ENCODE peak calls at places on chromosomes 5 and 9, in four cellular contexts. I, K, Z and Q are unnamed samples. For H3K4me1, the result is how much of the 10 kb centered on the place peaks cover.

GRCh38 chr5:61678966-61679365 is 346.9 kb downstream of the ZSWIM6 start:
- DNase-seq in Z (no peak), I (no peak), K (no peak), Q (no peak)

GRCh38 chr9:72354704-72355103 is 10.3 kb downstream of the ZFAND5 start:
- DNase-seq in I (no peak), K (no peak), Z (no peak), Q (no peak)

GRCh38 chr9:63817622-63818518 is 1467.1 kb downstream of the FOXD4L5 start:
- DNase-seq in K (peak), I (peak), Z (peak), Q (no peak)

GRCh38 chr9:84238652-84239051 is 101.9 kb downstream of the SLC28A3 start:
- DNase-seq in Z (no peak), K (no peak), I (peak), Q (no peak)

GRCh38 chr5:43065384-43066230 is 25.5 kb upstream of the ANXA2R start:
- DNase-seq in I (peak), Z (peak), K (peak), Q (no peak)

GRCh38 chr5:64201986-64202385 is 36.3 kb downstream of the RNF180 start:
- DNase-seq in I (no peak), Z (no peak), K (no peak), Q (no peak)

GRCh38 chr9:112380102-112380581 is at the start of gene HSDL2:
- DNase-seq in I (peak), K (no peak), Z (no peak), Q (no peak)

GRCh38 chr5:100430268-100430900 is 104.8 kb upstream of the FAM174A start:
- DNase-seq in I (peak), Z (no peak), K (peak), Q (no peak)

GRCh38 chr9:30584559-30584958 is 1799.9 kb upstream of the ACO1 start:
- DNase-seq in K (no peak), Z (no peak), I (no peak), Q (no peak)

GRCh38 chr9:8364021-8364782 is 564.6 kb upstream of the DMAC1 start:
- DNase-seq in K (no peak), I (no peak), Z (no peak), Q (no peak)

GRCh38 chr9:95785209-95785608 is 90.3 kb upstream of the ERCC6L2 start:
- DNase-seq in I (peak), K (no peak), Z (no peak), Q (no peak)

GRCh38 chr9:117494401-117495130 is 79.7 kb upstream of the ASTN2 start:
- DNase-seq in I (no peak), K (no peak), Z (no peak), Q (no peak)

GRCh38 chr5:13553896-13554295 is 390.6 kb downstream of the DNAH5 start:
- DNase-seq in I (no peak), Z (peak), K (no peak), Q (no peak)

GRCh38 chr5:32462618-32463017 is 18.1 kb upstream of the ZFR start:
- DNase-seq in Z (no peak), K (no peak), I (no peak), Q (no peak)

GRCh38 chr9:75918154-75918553 is 27.7 kb downstream of the PCSK5 start:
- DNase-seq in I (no peak), Z (no peak), K (no peak), Q (no peak)

GRCh38 chr9:9912459-9912858 is 700.3 kb downstream of the PTPRD start:
- DNase-seq in K (no peak), I (peak), Z (no peak), Q (no peak)

GRCh38 chr9:32866292-32866691 is 83.0 kb downstream of the TMEM215 start:
- DNase-seq in Z (no peak), I (no peak), K (no peak), Q (no peak)

GRCh38 chr9:114047717-114048116 is 30.4 kb downstream of the AMBP start:
- DNase-seq in Z (no peak), K (no peak), I (peak), Q (no peak)

GRCh38 chr5:143554918-143555477 is 151.5 kb upstream of the NR3C1 start:
- DNase-seq in Z (no peak), I (peak), K (no peak), Q (no peak)

GRCh38 chr5:143551765-143552164 is 148.3 kb upstream of the NR3C1 start:
- DNase-seq in I (peak), K (no peak), Z (no peak), Q (no peak)

GRCh38 chr5:143550985-143551630 is 147.6 kb upstream of the NR3C1 start:
- DNase-seq in I (peak), K (no peak), Z (no peak), Q (no peak)

GRCh38 chr5:143554194-143554717 is 150.8 kb upstream of the NR3C1 start:
- DNase-seq in K (no peak), Z (no peak), I (peak), Q (no peak)

GRCh38 chr5:143552680-143553079 is 149.2 kb upstream of the NR3C1 start:
- DNase-seq in Z (no peak), K (no peak), I (no peak), Q (no peak)
- H3K4me1 ChIP-seq in Z (under half), K (under half), I (under half), Q (under half)

DNA sequence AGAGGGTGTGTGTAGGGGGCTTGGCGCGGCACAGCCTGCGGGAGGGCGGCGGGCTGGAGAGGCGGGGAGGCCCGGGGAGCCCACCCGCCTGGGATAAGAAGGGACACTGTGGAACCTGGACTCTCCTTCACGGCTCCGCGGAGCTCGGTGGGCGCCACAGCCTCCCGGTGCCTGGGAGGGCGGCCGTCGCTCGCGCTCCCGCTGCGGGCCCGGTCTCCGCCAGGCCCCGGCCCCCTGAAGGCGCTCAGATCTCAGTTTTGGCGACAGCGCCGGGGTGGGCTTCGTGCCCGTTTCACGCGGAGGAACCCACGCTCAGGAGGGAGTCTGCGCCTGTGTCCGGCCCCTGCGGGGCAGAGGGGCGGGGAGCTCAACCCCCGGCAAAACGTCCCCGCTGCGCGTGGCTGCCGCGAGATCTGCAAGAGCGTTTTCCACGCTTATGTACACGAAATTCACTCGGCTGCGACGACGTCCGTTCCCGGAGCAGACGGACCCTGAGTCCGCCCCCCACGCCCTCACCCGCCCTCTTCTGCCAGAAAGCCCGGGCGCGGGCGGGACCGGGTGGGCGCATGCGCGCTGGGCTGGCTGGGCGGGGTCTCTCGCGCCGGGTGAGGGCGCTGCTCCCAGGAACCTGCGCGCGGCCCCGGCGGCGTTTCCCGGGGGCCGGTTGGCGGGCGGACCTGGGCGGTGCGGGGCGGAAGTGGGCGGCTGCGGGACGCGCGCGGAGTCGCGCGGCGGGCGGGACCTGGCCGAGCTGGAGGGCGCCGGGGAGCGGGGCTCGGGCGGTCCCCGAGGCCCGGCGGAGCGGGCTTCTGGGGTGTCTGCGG is at the start of gene NELFB:
- DNase-seq in I (peak), K (peak), Z (peak), Q (no peak)
- H3K27ac ChIP-seq in I (peak), K (peak), Z (peak), Q (peak)

DNA sequence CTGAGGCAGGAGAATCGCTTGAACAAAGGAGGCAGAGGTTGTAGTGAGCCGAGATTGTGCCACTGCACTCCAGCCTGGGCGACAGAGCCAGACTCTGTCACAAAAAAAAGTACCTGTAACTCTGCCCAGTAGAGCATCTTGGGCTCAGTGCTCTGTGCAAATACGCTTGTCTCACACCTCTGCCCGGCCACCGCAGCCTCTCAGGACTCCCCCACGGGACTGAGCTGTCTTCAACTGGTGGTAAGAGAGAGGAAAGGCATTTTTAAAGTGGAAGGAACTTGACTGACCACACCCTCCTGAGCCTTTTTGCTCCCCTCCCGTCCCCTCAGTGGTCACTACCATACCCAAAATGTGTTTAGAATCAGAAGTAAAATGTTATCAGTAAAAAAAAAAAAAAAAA is 174.3 kb upstream of the PIK3R1 start:
- DNase-seq in K (peak), Z (peak), I (no peak), Q (no peak)
- H3K4me1 ChIP-seq in K (under half), Z (under half), I (under half), Q (under half)

DNA sequence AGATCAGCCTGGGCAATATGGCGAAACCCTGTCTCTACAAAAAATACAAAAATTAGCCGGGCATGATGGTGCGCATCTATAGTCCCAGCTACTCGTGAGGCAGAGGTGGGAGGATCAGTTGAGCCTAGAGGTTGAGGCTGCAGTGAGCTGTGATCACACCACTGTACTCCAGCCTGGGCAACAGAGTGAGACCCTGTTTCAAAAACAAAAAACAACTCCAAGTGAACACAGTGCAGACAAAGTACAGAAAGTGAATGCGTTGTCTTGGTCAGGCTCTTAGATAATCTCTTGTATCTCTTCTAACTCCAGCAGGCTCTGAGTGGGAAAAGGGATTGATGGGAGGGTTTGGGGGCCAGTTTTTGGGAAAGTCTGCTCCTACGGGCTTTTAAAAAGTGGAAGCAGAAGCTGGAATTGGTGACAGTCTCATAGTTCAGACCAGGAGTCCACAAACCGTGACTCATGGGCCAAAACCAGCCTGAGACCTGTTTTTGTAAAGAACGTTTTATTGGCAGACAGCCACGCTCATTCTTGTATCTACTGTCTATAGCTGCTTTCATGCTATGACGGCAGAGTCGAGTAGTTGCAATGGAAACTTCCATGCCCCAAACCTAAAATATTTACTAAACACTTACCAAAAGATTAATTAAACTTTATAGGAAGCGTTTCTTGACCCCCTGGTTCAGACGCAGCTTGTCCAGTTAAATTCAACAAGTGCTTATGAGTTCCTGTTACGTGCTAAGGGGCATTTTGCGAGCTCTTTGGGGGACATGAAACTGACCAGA is 32.9 kb downstream of the NDST1 start:
- DNase-seq in Z (no peak), K (no peak), I (peak), Q (no peak)
- H3K27ac ChIP-seq in Z (peak), K (peak), I (peak), Q (peak)

GRCh38 chr9:136010615-136011341 is 49.6 kb upstream of the UBAC1 start:
- DNase-seq in I (no peak), Z (peak), K (peak), Q (no peak)

GRCh38 chr9:136011703-136012496 is 50.7 kb upstream of the UBAC1 start:
- DNase-seq in Z (peak), K (peak), I (peak), Q (no peak)

GRCh38 chr9:136010176-136010575 is 49.0 kb upstream of the UBAC1 start:
- DNase-seq in K (no peak), Z (peak), I (no peak), Q (no peak)

GRCh38 chr9:136012651-136013050 is 51.5 kb upstream of the UBAC1 start:
- DNase-seq in K (peak), I (peak), Z (peak), Q (no peak)

GRCh38 chr9:136011376-136011702 is 50.2 kb upstream of the UBAC1 start:
- DNase-seq in Z (peak), K (no peak), I (no peak), Q (no peak)
- H3K4me1 ChIP-seq in Z (half or more), K (half or more), I (under half), Q (under half)

DNA sequence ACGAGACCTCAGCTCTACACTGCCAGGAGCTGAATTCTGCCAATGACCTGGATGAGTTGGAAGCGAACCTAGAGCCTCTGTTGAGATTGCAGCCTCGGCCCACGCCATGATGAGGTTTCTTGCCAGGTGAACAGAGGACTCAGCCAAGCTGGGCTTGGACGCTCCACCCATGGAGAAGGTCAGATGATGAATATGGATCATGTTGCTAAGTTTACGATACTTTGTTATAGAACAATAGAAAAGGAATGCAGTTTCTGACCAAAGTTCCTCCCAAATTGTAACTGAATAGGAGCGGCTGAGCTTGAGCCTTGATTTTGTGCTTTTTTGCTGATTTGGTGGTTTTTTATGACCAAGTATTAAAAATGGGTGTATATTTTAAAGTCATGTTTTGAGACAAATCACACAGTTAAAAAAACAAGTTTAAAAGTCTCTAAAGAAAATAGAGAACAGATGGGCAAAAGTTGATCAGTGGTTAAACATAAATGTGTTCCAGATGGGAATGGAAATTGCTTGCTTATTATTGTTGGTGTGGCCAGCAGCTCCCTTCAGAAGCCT is 32.9 kb downstream of the ROPN1L start:
- DNase-seq in I (peak), Z (no peak), K (no peak), Q (no peak)
- H3K27ac ChIP-seq in I (no peak), Z (no peak), K (no peak), Q (no peak)

DNA sequence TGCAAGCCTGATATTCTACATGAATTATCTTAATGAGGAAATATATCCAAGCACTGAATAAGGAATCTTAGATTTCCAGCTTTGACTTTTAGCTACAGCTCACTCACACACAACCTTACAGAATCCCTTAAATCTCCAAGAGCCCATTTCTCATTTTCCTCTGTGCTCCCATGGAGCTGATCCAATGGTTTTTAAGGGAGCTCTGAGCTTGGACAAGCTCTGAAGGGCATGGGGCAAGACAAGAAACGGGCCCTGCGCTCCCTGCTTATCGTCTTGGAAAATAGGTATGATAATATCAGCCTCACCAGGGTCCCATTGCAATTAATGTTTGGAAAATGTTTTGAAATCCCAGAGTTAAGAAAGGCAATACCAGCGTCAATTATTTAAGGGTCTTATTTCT is 1021.7 kb downstream of the NR2F1-AS1 start:
- DNase-seq in Z (no peak), K (no peak), I (no peak), Q (no peak)
- H3K4me1 ChIP-seq in Z (under half), K (under half), I (under half), Q (under half)

DNA sequence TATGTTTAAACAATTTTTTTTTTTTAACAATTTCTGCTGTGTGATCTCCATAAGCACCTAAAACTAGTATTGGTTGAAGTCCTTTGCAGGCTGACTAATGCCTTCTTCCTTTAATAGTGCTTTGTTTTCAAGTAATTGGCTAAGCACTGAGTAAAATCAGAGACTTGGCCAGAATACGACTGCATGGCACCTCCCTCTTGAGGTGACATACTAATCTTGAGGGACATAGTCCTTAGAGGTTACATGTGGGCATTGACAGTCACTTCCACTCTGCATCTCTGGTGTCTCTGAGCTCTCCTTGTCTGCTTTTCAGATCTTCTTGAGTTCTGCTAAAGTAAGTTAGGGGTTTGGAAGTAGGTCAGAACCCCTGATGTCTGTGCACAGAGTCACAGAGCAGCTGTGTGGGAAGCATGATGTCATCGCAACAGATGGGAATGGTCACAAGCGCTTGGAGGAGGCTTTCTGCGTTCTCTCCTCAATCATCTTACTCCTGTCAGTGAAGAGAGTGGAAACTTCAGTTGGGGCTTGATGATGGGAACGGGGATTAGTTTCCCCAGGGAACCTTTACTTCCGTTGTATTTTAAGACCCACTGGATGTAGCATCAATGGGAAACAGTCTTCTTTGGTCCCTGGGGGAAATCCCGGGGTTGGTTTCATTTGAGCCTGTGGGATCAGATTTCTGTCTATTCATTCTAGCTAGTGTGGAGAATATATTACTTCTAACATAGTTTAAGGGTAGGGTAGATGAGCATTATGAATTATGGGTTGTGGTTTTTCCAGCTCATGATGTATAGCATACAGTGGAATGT is 136.9 kb downstream of the ARHGAP26 start:
- DNase-seq in I (peak), K (peak), Z (no peak), Q (no peak)
- H3K27ac ChIP-seq in I (peak), K (peak), Z (peak), Q (no peak)

GRCh38 chr5:96720408-96720807 is 58.2 kb downstream of the CAST start:
- DNase-seq in K (no peak), I (no peak), Z (no peak), Q (no peak)
- H3K4me1 ChIP-seq in K (half or more), I (under half), Z (half or more), Q (under half)

GRCh38 chr5:16461026-16461425 is 4.6 kb downstream of the ZNF622 start:
- DNase-seq in K (no peak), Z (no peak), I (peak), Q (no peak)

GRCh38 chr5:16461782-16462181 is 3.8 kb downstream of the ZNF622 start:
- DNase-seq in K (no peak), I (peak), Z (no peak), Q (no peak)

GRCh38 chr5:16467363-16468219 is 2.0 kb upstream of the ZNF622 start:
- DNase-seq in Z (no peak), I (peak), K (no peak), Q (no peak)

GRCh38 chr5:16464664-16465543 is 696 bp downstream of the ZNF622 start:
- DNase-seq in I (peak), K (no peak), Z (peak), Q (no peak)

GRCh38 chr5:16465544-16466432 is at the start of gene ZNF622:
- DNase-seq in K (peak), Z (peak), I (peak), Q (peak)
- H3K27ac ChIP-seq in K (peak), Z (peak), I (peak), Q (peak)